ENCODE peak calls at places on chromosomes 4 and X, in seven cellular contexts. N is BE2C, Q is activated T-cell treated with anti-CD3 and anti-CD28 coated beads for 1 hour, D is left colon, U is germinal center, L is lower lobe of right lung, T is DMS79. F is an unnamed sample.

GRCh38 chr4:80078361-80079092 is 5.5 kb upstream of the ANTXR2 start:
- DNase-seq in N (no peak), Q (no peak), D (no peak), U (no peak), L (no peak), T (no peak), F (peak)

GRCh38 chr4:15303052-15303641 is 124.7 kb upstream of the C1QTNF7 start:
- DNase-seq in N (no peak), Q (no peak), D (no peak), U (no peak), L (no peak), T (no peak), F (no peak)

GRCh38 chrX:135740683-135741149 is 27.3 kb downstream of the CT45A3 start:
- DNase-seq in N (peak), Q (peak), D (no peak), U (peak), L (no peak), T (no peak), F (peak)

GRCh38 chr4:772118-772517 is 53.8 kb downstream of the CPLX1 start:
- DNase-seq in N (no peak), Q (no peak), D (no peak), U (no peak), L (no peak), T (no peak), F (no peak)

GRCh38 chrX:130060122-130061069 is 49.9 kb downstream of the ELF4 start:
- DNase-seq in N (peak), Q (peak), D (peak), U (peak), L (peak), T (peak), F (peak)

GRCh38 chrX:153638041-153638371 is 9.0 kb upstream of the DUSP9 start:
- DNase-seq in N (no peak), Q (no peak), D (no peak), U (no peak), L (no peak), T (no peak), F (no peak)

GRCh38 chr4:73801692-73802091 is 34.8 kb upstream of the CXCL6 start:
- DNase-seq in N (no peak), Q (no peak), D (no peak), U (no peak), L (no peak), T (no peak), F (no peak)

GRCh38 chr4:152106781-152107321 is 346.0 kb upstream of the GATB start:
- DNase-seq in N (no peak), Q (no peak), D (no peak), U (no peak), L (no peak), T (no peak), F (no peak)

GRCh38 chr4:16418814-16419213 is 192.5 kb upstream of the TAPT1 start:
- DNase-seq in N (no peak), Q (no peak), D (no peak), U (no peak), L (no peak), T (no peak), F (no peak)

GRCh38 chrX:117919755-117920154 is 196.9 kb downstream of the KLHL13 start:
- DNase-seq in N (no peak), Q (no peak), D (no peak), U (no peak), L (no peak), T (no peak), F (no peak)

GRCh38 chrX:65587616-65588526 is 53.3 kb upstream of the LAS1L start:
- DNase-seq in N (no peak), Q (no peak), D (peak), U (no peak), L (peak), T (peak), F (peak)

GRCh38 chrX:54921427-54922021 is 900 bp downstream of the TRO start:
- DNase-seq in N (peak), Q (peak), D (peak), U (peak), L (no peak), T (peak), F (peak)

GRCh38 chr4:106541253-106541652 is 172.7 kb upstream of the GIMD1 start:
- DNase-seq in N (no peak), Q (no peak), D (no peak), U (no peak), L (no peak), T (no peak), F (no peak)

GRCh38 chr4:76979236-76979635 is 29.7 kb downstream of the SEPTIN11 start:
- DNase-seq in N (no peak), Q (no peak), D (no peak), U (no peak), L (no peak), T (no peak), F (no peak)

GRCh38 chr4:2413821-2414610 is 4.4 kb downstream of the ZFYVE28 start:
- DNase-seq in N (no peak), Q (no peak), D (peak), U (no peak), L (peak), T (no peak), F (peak)

GRCh38 chr4:168708108-168708507 is 211.3 kb downstream of the PALLD start:
- DNase-seq in N (no peak), Q (no peak), D (no peak), U (no peak), L (no peak), T (no peak), F (no peak)

GRCh38 chr4:73257995-73258667 is 467 bp downstream of the ANKRD17 start:
- DNase-seq in N (peak), Q (no peak), D (peak), U (peak), L (no peak), T (peak), F (peak)

GRCh38 chr4:17097369-17097768 is 198.9 kb upstream of the LDB2 start:
- DNase-seq in N (no peak), Q (no peak), D (no peak), U (no peak), L (no peak), T (no peak), F (no peak)

GRCh38 chr4:88200186-88200585 is 41.7 kb upstream of the ABCG2 start:
- DNase-seq in N (no peak), Q (no peak), D (no peak), U (no peak), L (no peak), T (no peak), F (no peak)

GRCh38 chrX:108160309-108160708 is 68.7 kb downstream of the ATG4A start:
- DNase-seq in N (no peak), Q (no peak), D (no peak), U (no peak), L (no peak), T (no peak), F (no peak)

GRCh38 chr4:42404001-42404400 is 6.7 kb downstream of the SHISA3 start:
- DNase-seq in N (no peak), Q (no peak), D (no peak), U (no peak), L (no peak), T (no peak), F (no peak)

GRCh38 chr4:10584042-10584441 is 100.5 kb downstream of the CLNK start:
- DNase-seq in N (no peak), Q (no peak), D (peak), U (no peak), L (no peak), T (no peak), F (peak)

GRCh38 chrX:150421816-150422215 is 58.7 kb downstream of the MAMLD1 start:
- DNase-seq in N (no peak), Q (no peak), D (no peak), U (no peak), L (no peak), T (no peak), F (no peak)

GRCh38 chr4:126018274-126018673 is 703.5 kb downstream of the FAT4 start:
- DNase-seq in N (no peak), Q (no peak), D (no peak), U (no peak), L (no peak), T (no peak), F (no peak)

GRCh38 chrX:6574762-6575161 is 39.8 kb upstream of the VCX3A start:
- DNase-seq in N (peak), Q (no peak), D (no peak), U (no peak), L (no peak), T (no peak), F (no peak)

GRCh38 chrX:85992811-85993229 is 54.5 kb downstream of the CHM start:
- DNase-seq in N (peak), Q (no peak), D (no peak), U (no peak), L (no peak), T (no peak), F (no peak)

GRCh38 chr4:53450773-53451172 is 73.3 kb downstream of the FIP1L1 start:
- DNase-seq in N (no peak), Q (no peak), D (no peak), U (no peak), L (no peak), T (no peak), F (no peak)

GRCh38 chr4:19728773-19729172 is 522.9 kb upstream of the SLIT2 start:
- DNase-seq in N (no peak), Q (no peak), D (no peak), U (no peak), L (no peak), T (no peak), F (no peak)

GRCh38 chrX:96985046-96985445 is 101.3 kb downstream of the RPA4 start:
- DNase-seq in N (no peak), Q (no peak), D (no peak), U (no peak), L (no peak), T (no peak), F (no peak)

GRCh38 chr4:8838911-8839431 is 32.7 kb downstream of the HMX1 start:
- DNase-seq in N (no peak), Q (no peak), D (peak), U (no peak), L (peak), T (no peak), F (no peak)

GRCh38 chrX:650274-650673 is 19.7 kb downstream of the SHOX start:
- DNase-seq in N (no peak), Q (no peak), D (no peak), U (no peak), L (no peak), T (no peak), F (peak)

GRCh38 chr4:174156239-174156826 is 127.1 kb downstream of the FBXO8 start:
- DNase-seq in N (peak), Q (no peak), D (no peak), U (peak), L (no peak), T (peak), F (peak)

GRCh38 chrX:52574416-52575275 is 57.8 kb upstream of the XAGE1B start:
- DNase-seq in N (peak), Q (peak), D (no peak), U (peak), L (no peak), T (peak), F (peak)

GRCh38 chr4:177190995-177191568 is 118.6 kb upstream of the NEIL3 start:
- DNase-seq in N (no peak), Q (no peak), D (no peak), U (no peak), L (no peak), T (no peak), F (no peak)

GRCh38 chr4:1367230-1367935 is 20.4 kb downstream of the UVSSA start:
- DNase-seq in N (peak), Q (no peak), D (no peak), U (no peak), L (peak), T (no peak), F (no peak)

GRCh38 chrX:153357877-153358276 is 23.9 kb downstream of the ZNF275 start:
- DNase-seq in N (no peak), Q (no peak), D (no peak), U (no peak), L (no peak), T (no peak), F (no peak)

F was measured in RPMI8226.